ENCODE peak calls at places on chromosomes 12 and 14, in four cellular contexts. One of them, this sample, is unnamed.

GRCh38 chr14:100714205-100714781 is 12.4 kb upstream of the DLK1 start:
- DNase-seq in keratinocyte: no peak
- DNase-seq in lower lobe of right lung: no peak
- DNase-seq in heart left ventricle: no peak
- DNase-seq in this sample: no peak

GRCh38 chr14:63435838-63436237 is 107.3 kb downstream of the PPP2R5E start:
- DNase-seq in lower lobe of right lung: peak
- DNase-seq in heart left ventricle: peak
- DNase-seq in keratinocyte: no peak
- DNase-seq in this sample: peak

GRCh38 chr12:4997939-4998338 is 45.7 kb upstream of the KCNA5 start:
- DNase-seq in heart left ventricle: no peak
- DNase-seq in keratinocyte: peak
- DNase-seq in lower lobe of right lung: no peak
- DNase-seq in this sample: peak

GRCh38 chr12:110556705-110557104 is 26.4 kb downstream of the PPTC7 start:
- DNase-seq in keratinocyte: no peak
- DNase-seq in heart left ventricle: no peak
- DNase-seq in lower lobe of right lung: no peak
- DNase-seq in this sample: no peak

GRCh38 chr14:77027538-77028383 is 747 bp downstream of the IRF2BPL start:
- DNase-seq in lower lobe of right lung: peak
- DNase-seq in heart left ventricle: peak
- DNase-seq in keratinocyte: no peak
- DNase-seq in this sample: peak

GRCh38 chr14:61033024-61033423 is 52.0 kb downstream of the SLC38A6 start:
- DNase-seq in lower lobe of right lung: no peak
- DNase-seq in keratinocyte: no peak
- DNase-seq in heart left ventricle: no peak
- DNase-seq in this sample: no peak

GRCh38 chr12:102702447-102703114 is 214.5 kb downstream of the PAH start:
- DNase-seq in lower lobe of right lung: no peak
- DNase-seq in heart left ventricle: peak
- DNase-seq in keratinocyte: no peak
- DNase-seq in this sample: no peak

GRCh38 chr14:100692859-100693558 is 33.7 kb upstream of the DLK1 start:
- DNase-seq in lower lobe of right lung: no peak
- DNase-seq in keratinocyte: peak
- DNase-seq in heart left ventricle: no peak
- DNase-seq in this sample: no peak

GRCh38 chr12:42039146-42039545 is 105.5 kb downstream of the GXYLT1 start:
- DNase-seq in heart left ventricle: no peak
- DNase-seq in keratinocyte: no peak
- DNase-seq in lower lobe of right lung: no peak
- DNase-seq in this sample: no peak

GRCh38 chr12:83057436-83057835 is 370.7 kb downstream of the TMTC2 start:
- DNase-seq in keratinocyte: no peak
- DNase-seq in heart left ventricle: no peak
- DNase-seq in lower lobe of right lung: no peak
- DNase-seq in this sample: no peak

GRCh38 chr12:99455350-99456037 is 192.1 kb upstream of the GARIN6 start:
- DNase-seq in keratinocyte: peak
- DNase-seq in heart left ventricle: no peak
- DNase-seq in lower lobe of right lung: no peak
- DNase-seq in this sample: no peak

GRCh38 chr14:60878536-60878935 is 102.3 kb downstream of the TRMT5 start:
- DNase-seq in keratinocyte: no peak
- DNase-seq in lower lobe of right lung: no peak
- DNase-seq in heart left ventricle: no peak
- DNase-seq in this sample: no peak

GRCh38 chr12:115261691-115262398 is 577.9 kb upstream of the TBX3 start:
- DNase-seq in heart left ventricle: no peak
- DNase-seq in lower lobe of right lung: no peak
- DNase-seq in keratinocyte: no peak
- DNase-seq in this sample: no peak

GRCh38 chr12:4526923-4527546 is 11.7 kb upstream of the RAD51AP1 start:
- DNase-seq in heart left ventricle: no peak
- DNase-seq in keratinocyte: no peak
- DNase-seq in lower lobe of right lung: no peak
- DNase-seq in this sample: no peak

GRCh38 chr12:39199371-39199770 is 243.5 kb downstream of the KIF21A start:
- DNase-seq in heart left ventricle: no peak
- DNase-seq in keratinocyte: no peak
- DNase-seq in lower lobe of right lung: no peak
- DNase-seq in this sample: no peak

GRCh38 chr12:119902084-119902509 is 25.0 kb upstream of the CIT start:
- DNase-seq in keratinocyte: peak
- DNase-seq in lower lobe of right lung: peak
- DNase-seq in heart left ventricle: no peak
- DNase-seq in this sample: no peak

GRCh38 chr12:46227616-46228015 is 41.2 kb downstream of the SLC38A1 start:
- DNase-seq in lower lobe of right lung: no peak
- DNase-seq in keratinocyte: no peak
- DNase-seq in heart left ventricle: no peak
- DNase-seq in this sample: no peak

GRCh38 chr12:75759842-75760260 is 248.4 kb upstream of the KRR1 start:
- DNase-seq in heart left ventricle: no peak
- DNase-seq in lower lobe of right lung: no peak
- DNase-seq in keratinocyte: peak
- DNase-seq in this sample: no peak

GRCh38 chr12:25864287-25864686 is 94.2 kb upstream of the RASSF8 start:
- DNase-seq in lower lobe of right lung: no peak
- DNase-seq in heart left ventricle: no peak
- DNase-seq in keratinocyte: no peak
- DNase-seq in this sample: no peak

GRCh38 chr14:75254381-75254821 is 24.2 kb upstream of the FOS start:
- DNase-seq in lower lobe of right lung: peak
- DNase-seq in heart left ventricle: no peak
- DNase-seq in keratinocyte: peak
- DNase-seq in this sample: no peak

GRCh38 chr14:75831971-75832370 is 149.8 kb downstream of the TGFB3 start:
- DNase-seq in keratinocyte: no peak
- DNase-seq in lower lobe of right lung: no peak
- DNase-seq in heart left ventricle: no peak
- DNase-seq in this sample: no peak

GRCh38 chr12:91920276-91920675 is 225.4 kb downstream of the BTG1 start:
- DNase-seq in heart left ventricle: no peak
- DNase-seq in lower lobe of right lung: no peak
- DNase-seq in keratinocyte: no peak
- DNase-seq in this sample: no peak

GRCh38 chr12:11743333-11743732 is 93.9 kb downstream of the ETV6 start:
- DNase-seq in keratinocyte: no peak
- DNase-seq in heart left ventricle: no peak
- DNase-seq in lower lobe of right lung: no peak
- DNase-seq in this sample: no peak

GRCh38 chr14:75201087-75201486 is 24.7 kb upstream of the TMED10 start:
- DNase-seq in heart left ventricle: no peak
- DNase-seq in keratinocyte: no peak
- DNase-seq in lower lobe of right lung: no peak
- DNase-seq in this sample: no peak

GRCh38 chr14:101914083-101914482 is 50.3 kb upstream of the DYNC1H1 start:
- DNase-seq in lower lobe of right lung: no peak
- DNase-seq in heart left ventricle: no peak
- DNase-seq in keratinocyte: no peak
- DNase-seq in this sample: no peak

GRCh38 chr12:54579696-54580333 is 8.6 kb downstream of the PPP1R1A start:
- DNase-seq in keratinocyte: peak
- DNase-seq in lower lobe of right lung: peak
- DNase-seq in heart left ventricle: peak
- DNase-seq in this sample: peak

GRCh38 chr12:62716037-62716436 is 218.9 kb downstream of the PPM1H start:
- DNase-seq in heart left ventricle: no peak
- DNase-seq in lower lobe of right lung: no peak
- DNase-seq in keratinocyte: no peak
- DNase-seq in this sample: no peak

GRCh38 chr14:31090872-31091764 is 64.9 kb upstream of the STRN3 start:
- DNase-seq in lower lobe of right lung: no peak
- DNase-seq in keratinocyte: no peak
- DNase-seq in heart left ventricle: no peak
- DNase-seq in this sample: peak

GRCh38 chr12:82176761-82177490 is 181.3 kb downstream of the CCDC59 start:
- DNase-seq in lower lobe of right lung: no peak
- DNase-seq in heart left ventricle: no peak
- DNase-seq in keratinocyte: no peak
- DNase-seq in this sample: no peak

GRCh38 chr14:54818201-54819133 is 84.2 kb downstream of the GCH1 start:
- DNase-seq in lower lobe of right lung: no peak
- DNase-seq in heart left ventricle: no peak
- DNase-seq in keratinocyte: no peak
- DNase-seq in this sample: no peak

GRCh38 chr14:24160499-24160849 is 591 bp upstream of the IRF9 start:
- DNase-seq in keratinocyte: no peak
- DNase-seq in lower lobe of right lung: no peak
- DNase-seq in heart left ventricle: no peak
- DNase-seq in this sample: no peak
- H3K27ac ChIP-seq in keratinocyte: peak
- H3K27ac ChIP-seq in lower lobe of right lung: peak
- H3K27ac ChIP-seq in heart left ventricle: peak
- H3K27ac ChIP-seq in this sample: peak

DNA sequence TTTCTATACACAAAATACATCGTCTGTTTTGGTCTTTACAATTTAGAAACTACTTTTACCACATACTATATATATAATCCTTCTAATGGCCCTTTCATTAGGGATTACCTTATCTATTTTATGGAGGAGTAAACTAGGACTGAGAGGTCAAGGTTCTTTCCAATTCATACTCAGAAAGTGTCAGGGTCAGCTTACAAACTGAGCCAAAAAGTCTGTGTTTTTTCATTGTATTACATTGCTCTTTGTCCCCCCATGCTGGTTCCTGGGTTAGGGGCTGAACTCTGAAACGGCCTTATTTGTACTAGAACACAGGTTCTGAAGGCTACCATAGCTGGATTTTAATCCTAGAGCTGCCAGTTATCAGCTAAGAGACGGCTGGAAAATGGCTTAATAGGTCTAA is 368.1 kb downstream of the GRIN2B start:
- DNase-seq in lower lobe of right lung: no peak
- DNase-seq in keratinocyte: no peak
- DNase-seq in heart left ventricle: no peak
- DNase-seq in this sample: no peak
- H3K4me3 ChIP-seq in lower lobe of right lung: no peak
- H3K4me3 ChIP-seq in keratinocyte: no peak
- H3K4me3 ChIP-seq in heart left ventricle: no peak
- H3K4me3 ChIP-seq in this sample: no peak

DNA sequence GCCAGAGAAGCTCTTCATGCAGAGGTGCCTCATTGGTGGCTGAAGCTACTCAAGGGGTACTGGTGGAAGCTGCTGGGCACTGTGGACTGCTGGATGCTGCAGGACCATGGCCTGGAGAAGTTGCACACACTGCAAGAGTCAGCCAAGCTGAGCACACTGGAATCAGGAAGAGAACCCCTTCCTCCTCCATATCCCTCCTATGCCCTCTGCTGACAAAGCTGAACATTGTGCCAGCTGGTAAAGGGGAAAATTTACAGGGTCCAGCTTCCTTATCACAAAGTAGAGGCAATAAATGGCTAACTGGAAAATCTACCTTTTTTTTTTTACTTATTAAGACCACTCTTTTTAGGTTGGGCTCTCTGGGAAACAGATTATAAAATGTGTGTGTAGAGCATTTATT is 6.5 kb downstream of the CCDC175 start:
- DNase-seq in keratinocyte: no peak
- DNase-seq in heart left ventricle: no peak
- DNase-seq in lower lobe of right lung: no peak
- DNase-seq in this sample: no peak
- TF ChIP-seq CTCF in keratinocyte: peak
- TF ChIP-seq CTCF in heart left ventricle: no peak
- TF ChIP-seq CTCF in lower lobe of right lung: no peak
- TF ChIP-seq CTCF in this sample: no peak

GRCh38 chr14:103142031-103142430 is 18.8 kb downstream of the TNFAIP2 start:
- DNase-seq in lower lobe of right lung: no peak
- DNase-seq in keratinocyte: no peak
- DNase-seq in heart left ventricle: no peak
- DNase-seq in this sample: no peak
- H3K27ac ChIP-seq in lower lobe of right lung: no peak
- H3K27ac ChIP-seq in keratinocyte: no peak
- H3K27ac ChIP-seq in heart left ventricle: no peak
- H3K27ac ChIP-seq in this sample: no peak

DNA sequence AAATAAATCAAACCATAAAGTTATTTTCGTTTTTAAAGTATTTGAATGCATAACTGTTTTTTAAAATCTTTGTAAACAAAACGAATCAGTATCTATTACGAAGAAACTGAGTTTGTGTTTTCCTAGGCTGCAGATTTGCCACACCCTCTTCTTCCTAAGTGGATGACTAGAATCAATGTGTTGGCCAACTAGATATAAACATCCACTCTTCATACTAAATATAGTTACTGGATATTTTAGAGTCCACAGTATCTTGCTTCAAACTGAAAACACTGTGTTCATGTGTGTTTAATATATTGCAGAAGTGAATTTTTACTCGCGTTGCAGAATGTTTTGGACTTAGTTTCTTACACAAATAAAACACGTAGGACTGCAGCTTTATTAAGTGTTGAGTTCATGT is 63.2 kb downstream of the KLHL28 start:
- DNase-seq in keratinocyte: no peak
- DNase-seq in heart left ventricle: no peak
- DNase-seq in lower lobe of right lung: no peak
- DNase-seq in this sample: no peak
- H3K4me3 ChIP-seq in keratinocyte: peak
- H3K4me3 ChIP-seq in heart left ventricle: peak
- H3K4me3 ChIP-seq in lower lobe of right lung: peak
- H3K4me3 ChIP-seq in this sample: peak

DNA sequence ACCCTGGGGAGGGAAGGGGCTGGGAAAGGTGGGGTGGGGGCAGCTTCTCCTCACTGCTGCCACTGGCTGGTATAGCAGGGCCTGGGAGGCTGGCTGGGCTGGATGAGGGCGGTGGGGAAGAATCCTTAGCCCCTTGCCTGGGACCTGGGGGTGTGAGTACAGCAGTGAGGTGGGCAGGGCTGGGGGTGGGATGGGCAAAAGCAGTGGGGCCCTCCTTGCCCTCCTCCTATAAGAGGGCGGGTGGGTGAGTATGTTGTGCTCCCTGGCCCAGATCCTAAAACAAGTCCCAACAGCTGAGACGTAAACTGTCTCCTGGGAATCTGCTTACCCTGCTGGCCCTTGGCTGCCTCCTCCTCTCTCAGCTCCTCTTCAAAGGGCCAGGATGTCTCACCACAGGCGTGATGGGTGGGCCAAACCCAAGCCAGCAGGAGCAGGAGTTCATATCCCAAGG is 2.2 kb downstream of the NCKAP5L start:
- DNase-seq in lower lobe of right lung: no peak
- DNase-seq in heart left ventricle: no peak
- DNase-seq in keratinocyte: no peak
- DNase-seq in this sample: no peak
- TF ChIP-seq CTCF in lower lobe of right lung: no peak
- TF ChIP-seq CTCF in heart left ventricle: no peak
- TF ChIP-seq CTCF in keratinocyte: no peak
- TF ChIP-seq CTCF in this sample: no peak

GRCh38 chr14:21205678-21206581 is 50.1 kb upstream of the OR5AU1 start:
- DNase-seq in keratinocyte: no peak
- DNase-seq in heart left ventricle: no peak
- DNase-seq in lower lobe of right lung: no peak
- DNase-seq in this sample: no peak
- H3K27ac ChIP-seq in keratinocyte: no peak
- H3K27ac ChIP-seq in heart left ventricle: no peak
- H3K27ac ChIP-seq in lower lobe of right lung: no peak
- H3K27ac ChIP-seq in this sample: no peak

GRCh38 chr12:131424270-131424669 is 286.6 kb upstream of the SFSWAP start:
- DNase-seq in keratinocyte: no peak
- DNase-seq in lower lobe of right lung: no peak
- DNase-seq in heart left ventricle: no peak
- DNase-seq in this sample: no peak
- H3K4me3 ChIP-seq in keratinocyte: no peak
- H3K4me3 ChIP-seq in lower lobe of right lung: no peak
- H3K4me3 ChIP-seq in heart left ventricle: no peak
- H3K4me3 ChIP-seq in this sample: no peak

GRCh38 chr12:98154850-98155249 is 360.5 kb upstream of the TMPO start:
- DNase-seq in heart left ventricle: no peak
- DNase-seq in lower lobe of right lung: no peak
- DNase-seq in keratinocyte: no peak
- DNase-seq in this sample: no peak
- TF ChIP-seq CTCF in heart left ventricle: peak
- TF ChIP-seq CTCF in lower lobe of right lung: peak
- TF ChIP-seq CTCF in keratinocyte: peak
- TF ChIP-seq CTCF in this sample: no peak